ENCODE peak calls at places on chromosomes 6 and 20, in eight cellular contexts. B, K, Q, H, D, X, I and C are unnamed samples.
A peak's percentile ranks its signal among the peaks of the same experiment; 100 is the strongest.

GRCh38 chr20:34180460-34181108 is 60.6 kb upstream of the ASIP start:
- DNase-seq in K (no peak), H (no peak), X (no peak), Q (no peak), B (peak; percentile 32), D (no peak), I (no peak), C (no peak)

GRCh38 chr20:35663813-35664543 is 722 bp downstream of the CPNE1 start:
- DNase-seq in D (peak; percentile 81), I (peak; percentile 36), K (peak; percentile 70), X (peak; percentile 89), H (peak; percentile 39), Q (peak; percentile 67), B (peak; percentile 64), C (peak; percentile 73)

GRCh38 chr6:159174263-159174974 is 5.2 kb downstream of the FNDC1 start:
- DNase-seq in K (peak; percentile 77), B (peak; percentile 73), I (peak; percentile 70), D (peak; percentile 56), Q (peak; percentile 78), X (peak; percentile 76), H (peak; percentile 65), C (peak; percentile 83)

GRCh38 chr20:60447703-60448102 is 489.5 kb downstream of the CDH26 start:
- DNase-seq in D (no peak), X (no peak), I (no peak), B (no peak), H (no peak), Q (no peak), K (no peak), C (no peak)

GRCh38 chr6:141110486-141110885 is 1022.2 kb upstream of the GJE1 start:
- DNase-seq in B (no peak), X (no peak), H (no peak), D (no peak), I (no peak), Q (no peak), K (peak; percentile 66), C (no peak)

GRCh38 chr20:62651285-62652021 is 9.2 kb downstream of the SLCO4A1 start:
- DNase-seq in I (peak; percentile 50), Q (peak; percentile 54), K (peak; percentile 81), X (no peak), H (no peak), D (peak; percentile 97), B (peak; percentile 80), C (no peak)

GRCh38 chr6:4973972-4974885 is 29.6 kb downstream of the RPP40 start:
- DNase-seq in X (peak; percentile 82), H (no peak), K (peak; percentile 80), Q (peak; percentile 62), B (no peak), D (no peak), I (peak; percentile 28), C (no peak)

GRCh38 chr20:37898301-37899104 is 4.4 kb upstream of the VSTM2L start:
- DNase-seq in Q (no peak), I (no peak), B (no peak), H (no peak), D (no peak), X (no peak), K (no peak), C (no peak)

GRCh38 chr6:39861663-39862062 is 69.5 kb downstream of the DAAM2 start:
- DNase-seq in Q (no peak), B (no peak), D (no peak), H (no peak), I (no peak), X (no peak), K (no peak), C (no peak)

GRCh38 chr6:79232696-79233462 is 1.6 kb downstream of the HMGN3 start:
- DNase-seq in Q (no peak), I (no peak), H (no peak), X (no peak), B (no peak), D (no peak), K (no peak), C (no peak)

GRCh38 chr6:41471064-41471895 is 74.9 kb upstream of the FOXP4 start:
- DNase-seq in H (no peak), D (no peak), Q (no peak), K (no peak), X (no peak), I (no peak), B (no peak), C (peak; percentile 0)

GRCh38 chr6:41469156-41469950 is 76.8 kb upstream of the FOXP4 start:
- DNase-seq in D (no peak), H (no peak), Q (no peak), K (no peak), I (no peak), X (no peak), B (no peak), C (no peak)

GRCh38 chr6:41469951-41470340 is 76.2 kb upstream of the FOXP4 start:
- DNase-seq in I (no peak), H (no peak), K (no peak), X (peak; percentile 72), Q (no peak), B (no peak), D (peak; percentile 29), C (no peak)

GRCh38 chr6:41467627-41468404 is 78.4 kb upstream of the FOXP4 start:
- DNase-seq in B (no peak), H (no peak), X (no peak), K (no peak), I (no peak), Q (no peak), D (no peak), C (no peak)

DNA sequence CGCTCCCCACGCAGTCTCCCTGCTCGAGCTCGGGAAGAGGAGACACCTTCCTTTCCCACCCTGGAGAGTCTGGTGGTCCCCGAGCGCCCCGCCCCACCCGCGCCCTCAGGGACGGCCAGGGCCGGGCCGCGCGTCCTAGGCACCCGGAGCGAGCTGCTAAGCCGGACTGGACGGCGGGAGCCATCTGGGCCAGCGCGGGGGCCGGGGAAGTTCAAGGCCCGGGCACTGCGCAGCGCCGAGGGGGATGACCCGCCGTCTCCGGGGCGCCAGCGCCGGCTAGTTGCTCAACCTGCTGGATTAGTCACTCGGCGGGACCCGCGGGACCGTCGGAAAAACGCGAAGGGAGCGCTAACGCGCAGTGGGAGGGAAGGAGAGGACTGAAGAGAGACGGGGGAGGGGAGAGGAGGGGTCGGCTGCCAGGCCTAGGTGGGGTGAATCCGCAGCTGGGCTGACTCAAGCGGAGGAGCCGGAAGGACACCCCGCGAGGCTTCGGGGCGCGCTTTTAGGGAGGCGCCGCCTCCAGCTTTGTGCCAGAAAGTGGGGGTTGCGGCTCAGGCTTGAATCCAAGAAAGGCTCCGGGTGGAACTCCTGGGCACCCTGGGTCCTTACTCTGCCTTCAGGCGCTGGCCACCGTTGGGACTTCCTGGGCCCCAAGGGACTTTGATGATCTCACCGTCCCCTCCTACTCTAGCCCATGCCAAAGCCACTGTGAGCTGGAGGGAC is 75.7 kb upstream of the FOXP4 start:
- DNase-seq in H (no peak), Q (no peak), I (peak; percentile 51), X (peak; percentile 81), B (no peak), K (peak; percentile 94), D (no peak), C (no peak)
- H3K4me3 ChIP-seq in H (no peak overlapping the region), Q (peak overlapping the region; percentile 8), I (no peak overlapping the region), X (peak overlapping the region; percentile 28), B (no peak overlapping the region), K (peak overlapping the region; percentile 41), D (peak overlapping the region; percentile 13), C (no peak overlapping the region)

GRCh38 chr20:21105429-21106170 is 558 bp downstream of the LINC00237 start:
- DNase-seq in I (no peak), K (no peak), X (no peak), Q (no peak), H (no peak), B (no peak), D (no peak), C (no peak)
- H3K4me3 ChIP-seq in I (no peak overlapping the region), K (no peak overlapping the region), X (no peak overlapping the region), Q (peak overlapping the region; percentile 10), H (peak overlapping the region; percentile 47), B (no peak overlapping the region), D (no peak overlapping the region), C (no peak overlapping the region)

GRCh38 chr6:26440977-26441358 is 664 bp downstream of the BTN3A3 start:
- DNase-seq in B (no peak), K (no peak), X (no peak), Q (no peak), D (no peak), I (no peak), H (no peak), C (no peak)
- H3K4me3 ChIP-seq in B (peak overlapping the region; percentile 12), K (peak overlapping the region; percentile 53), X (no peak overlapping the region), Q (no peak overlapping the region), D (peak overlapping the region; percentile 84), I (peak overlapping the region; percentile 71), H (peak overlapping the region; percentile 50), C (peak overlapping the region; percentile 24)

DNA sequence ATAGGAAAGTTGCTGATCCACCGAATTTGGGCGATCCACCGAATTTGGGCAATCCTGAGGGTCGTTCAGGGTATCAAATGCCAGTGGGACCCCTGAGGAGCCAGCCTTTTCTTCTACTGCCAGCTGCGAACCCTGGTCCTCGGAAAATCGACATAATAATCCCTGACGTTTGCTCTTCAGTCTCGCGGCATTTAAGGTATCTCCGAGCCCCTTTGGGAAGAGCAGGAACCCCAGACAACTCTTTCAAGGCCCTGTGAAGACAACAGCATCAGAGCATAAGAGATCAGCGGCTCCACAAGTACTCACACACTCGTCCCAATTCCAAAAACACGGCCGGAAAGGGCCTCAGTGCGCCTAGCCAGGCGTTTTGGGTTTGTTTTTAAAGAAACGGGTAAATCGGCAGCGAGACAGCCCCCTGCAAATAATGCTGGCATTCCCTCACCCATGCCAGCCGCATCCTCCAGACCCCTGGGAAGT is 998 bp downstream of the SIM1 start:
- DNase-seq in K (no peak), I (no peak), D (no peak), Q (no peak), H (no peak), X (no peak), B (no peak), C (no peak)
- H3K4me3 ChIP-seq in K (no peak overlapping the region), I (no peak overlapping the region), D (no peak overlapping the region), Q (no peak overlapping the region), H (no peak overlapping the region), X (no peak overlapping the region), B (no peak overlapping the region), C (no peak overlapping the region)

GRCh38 chr6:132950556-132950955 is 136.2 kb downstream of the RPS12 start:
- DNase-seq in Q (no peak), K (no peak), X (no peak), H (no peak), B (no peak), D (no peak), I (no peak), C (no peak)
- H3K4me3 ChIP-seq in Q (no peak overlapping the region), K (no peak overlapping the region), X (no peak overlapping the region), H (no peak overlapping the region), B (no peak overlapping the region), D (no peak overlapping the region), I (no peak overlapping the region), C (no peak overlapping the region)